ENCODE peak calls at places on chromosome 9, in six cellular contexts. F is cardiac muscle cell; U is CD8-positive, alpha-beta memory T cell; K is ovary; N is naive thymus-derived CD4-positive, alpha-beta T cell; D is tibial artery. P is an unnamed sample.

GRCh38 chr9:100601216-100601615 is 23.3 kb downstream of the CAVIN4 start:
- DNase-seq in F (peak; percentile 73), U (peak; percentile 22), K (no peak), N (peak; percentile 24), D (no peak), P (no peak)

GRCh38 chr9:69645488-69645887 is 26.7 kb downstream of the APBA1 start:
- DNase-seq in F (no peak), U (no peak), K (no peak), N (no peak), D (no peak), P (no peak)

GRCh38 chr9:68750786-68751185 is 45.7 kb downstream of the PIP5K1B start:
- DNase-seq in F (no peak), U (no peak), K (no peak), N (no peak), D (no peak), P (no peak)

GRCh38 chr9:111287127-111287526 is 42.9 kb downstream of the OR2K2 start:
- DNase-seq in F (peak; percentile 64), U (no peak), K (no peak), N (no peak), D (no peak), P (no peak)

GRCh38 chr9:89923961-89924504 is 319.2 kb downstream of the GADD45G start:
- DNase-seq in F (no peak), U (no peak), K (peak; percentile 36), N (no peak), D (no peak), P (no peak)

GRCh38 chr9:36011379-36011778 is 25.3 kb upstream of the RECK start:
- DNase-seq in F (peak; percentile 20), U (no peak), K (no peak), N (no peak), D (no peak), P (no peak)

GRCh38 chr9:86022687-86023266 is 76.6 kb downstream of the GOLM1 start:
- DNase-seq in F (peak; percentile 19), U (peak; percentile 22), K (no peak), N (peak; percentile 1), D (no peak), P (no peak)

GRCh38 chr9:36995927-36996471 is 38.1 kb downstream of the PAX5 start:
- DNase-seq in F (peak; percentile 81), U (peak; percentile 45), K (no peak), N (peak; percentile 51), D (no peak), P (peak; percentile 63)

GRCh38 chr9:130535818-130536521 is 43.4 kb upstream of the FUBP3 start:
- DNase-seq in F (peak; percentile 62), U (no peak), K (no peak), N (no peak), D (no peak), P (no peak)

GRCh38 chr9:124196814-124197176 is 61.0 kb upstream of the NEK6 start:
- DNase-seq in F (no peak), U (no peak), K (no peak), N (no peak), D (no peak), P (no peak)

GRCh38 chr9:90099262-90099982 is 494.6 kb downstream of the GADD45G start:
- DNase-seq in F (peak; percentile 44), U (no peak), K (no peak), N (no peak), D (no peak), P (peak; percentile 48)

GRCh38 chr9:133876836-133877235 is 115.3 kb downstream of the VAV2 start:
- DNase-seq in F (no peak), U (no peak), K (no peak), N (no peak), D (no peak), P (no peak)

GRCh38 chr9:36063804-36064447 is 27.2 kb downstream of the RECK start:
- DNase-seq in F (peak; percentile 69), U (no peak), K (no peak), N (no peak), D (no peak), P (no peak)

GRCh38 chr9:130128251-130128650 is 44.0 kb upstream of the NCS1 start:
- DNase-seq in F (peak; percentile 29), U (peak; percentile 83), K (no peak), N (peak; percentile 85), D (no peak), P (no peak)

GRCh38 chr9:109331353-109331752 is 10.5 kb upstream of the EPB41L4B start:
- DNase-seq in F (peak; percentile 81), U (no peak), K (peak; percentile 78), N (no peak), D (no peak), P (no peak)

GRCh38 chr9:88915916-88916315 is 75.4 kb upstream of the S1PR3 start:
- DNase-seq in F (no peak), U (no peak), K (no peak), N (no peak), D (no peak), P (no peak)

GRCh38 chr9:91141407-91141973 is 220.2 kb downstream of the AUH start:
- DNase-seq in F (no peak), U (no peak), K (no peak), N (no peak), D (no peak), P (no peak)

GRCh38 chr9:87054999-87055686 is 107.8 kb upstream of the GAS1 start:
- DNase-seq in F (peak; percentile 62), U (no peak), K (no peak), N (no peak), D (no peak), P (no peak)

GRCh38 chr9:85332487-85332886 is 409.3 kb downstream of the AGTPBP1 start:
- DNase-seq in F (no peak), U (no peak), K (no peak), N (no peak), D (no peak), P (no peak)

GRCh38 chr9:100428871-100429654 is 2.1 kb downstream of the MSANTD3 start:
- DNase-seq in F (peak; percentile 98), U (no peak), K (no peak), N (no peak), D (peak; percentile 48), P (peak; percentile 91)

GRCh38 chr9:77417570-77417969 is 230.6 kb downstream of the GNA14 start:
- DNase-seq in F (peak; percentile 84), U (no peak), K (no peak), N (no peak), D (no peak), P (no peak)

GRCh38 chr9:72954431-72955420 is 1.9 kb upstream of the ALDH1A1 start:
- DNase-seq in F (peak; percentile 57), U (no peak), K (peak; percentile 44), N (no peak), D (peak; percentile 52), P (no peak)

GRCh38 chr9:125971895-125972729 is 224.9 kb downstream of the PBX3 start:
- DNase-seq in F (no peak), U (no peak), K (no peak), N (no peak), D (no peak), P (no peak)

GRCh38 chr9:110015759-110016158 is 192.2 kb downstream of the C9orf152 start:
- DNase-seq in F (peak; percentile 59), U (no peak), K (no peak), N (no peak), D (no peak), P (no peak)

GRCh38 chr9:92978345-92978875 is 31.1 kb downstream of the FGD3 start:
- DNase-seq in F (no peak), U (no peak), K (no peak), N (no peak), D (no peak), P (no peak)
- H3K9me3 ChIP-seq in F (no peaks in the 10 kb centered on the region), U (no peaks in the 10 kb centered on the region), K (no peaks in the 10 kb centered on the region), N (no peaks in the 10 kb centered on the region), D (no peaks in the 10 kb centered on the region), P (no peaks in the 10 kb centered on the region)

GRCh38 chr9:108325406-108325805 is 530.4 kb downstream of the ACTL7B start:
- DNase-seq in F (no peak), U (no peak), K (no peak), N (no peak), D (no peak), P (no peak)
- H3K9me3 ChIP-seq in F (no peaks in the 10 kb centered on the region), U (no peaks in the 10 kb centered on the region), K (no peaks in the 10 kb centered on the region), N (peaks cover 6% of the 10 kb centered on the region), D (peaks cover 23% of the 10 kb centered on the region), P (no peaks in the 10 kb centered on the region)

DNA sequence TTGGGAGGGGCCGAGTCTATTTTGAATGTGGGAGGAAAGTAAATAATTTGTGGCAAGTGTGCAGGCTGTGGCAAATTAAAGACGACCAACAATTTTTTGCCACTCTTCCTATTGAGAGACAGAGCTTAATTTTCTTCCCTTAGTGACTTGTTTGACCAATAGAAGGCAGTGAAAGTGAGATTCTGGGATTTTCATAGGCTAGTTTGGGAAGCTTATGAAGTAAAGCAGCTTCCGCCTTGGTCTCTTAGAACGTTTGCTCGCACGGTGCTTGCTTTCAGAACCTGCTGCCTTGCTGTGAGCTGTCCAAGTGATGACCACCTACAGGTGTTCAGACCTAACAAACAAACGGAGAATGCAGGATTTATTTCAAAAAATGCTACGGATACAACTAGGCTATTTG is 6.7 kb upstream of the OR1N2 start:
- DNase-seq in F (no peak), U (no peak), K (no peak), N (no peak), D (no peak), P (no peak)
- H3K9me3 ChIP-seq in F (no peaks in the 10 kb centered on the region), U (no peaks in the 10 kb centered on the region), K (no peaks in the 10 kb centered on the region), N (no peaks in the 10 kb centered on the region), D (peaks cover 7% of the 10 kb centered on the region), P (no peaks in the 10 kb centered on the region)

GRCh38 chr9:5708414-5708813 is 79.5 kb downstream of the RIC1 start:
- DNase-seq in F (no peak), U (no peak), K (no peak), N (no peak), D (no peak), P (no peak)
- H3K9me3 ChIP-seq in F (no peaks in the 10 kb centered on the region), U (peaks cover 4% of the 10 kb centered on the region), K (no peaks in the 10 kb centered on the region), N (peaks cover 5% of the 10 kb centered on the region), D (peaks cover 12% of the 10 kb centered on the region), P (peaks cover 5% of the 10 kb centered on the region)

DNA sequence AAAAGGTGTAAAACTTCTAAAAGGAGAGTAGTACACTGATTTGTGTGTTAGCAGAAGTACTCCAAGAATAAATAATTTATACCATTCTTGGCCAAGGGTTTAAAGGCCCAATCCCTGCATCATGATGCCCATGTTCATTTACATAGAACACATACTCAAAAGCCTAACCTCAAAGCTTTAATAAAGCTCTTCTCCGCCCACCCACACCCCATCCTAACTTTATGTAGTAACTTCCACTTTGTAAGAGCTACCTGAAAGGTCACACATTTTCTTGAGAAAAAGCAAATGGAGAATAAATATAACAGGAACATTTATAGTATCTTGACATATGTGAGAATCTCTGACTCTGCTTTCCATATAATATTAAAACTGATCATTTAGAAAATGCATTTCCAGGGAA is 148.8 kb upstream of the FREM1 start:
- DNase-seq in F (no peak), U (no peak), K (no peak), N (no peak), D (no peak), P (no peak)
- H3K9me3 ChIP-seq in F (no peaks in the 10 kb centered on the region), U (no peaks in the 10 kb centered on the region), K (no peaks in the 10 kb centered on the region), N (no peaks in the 10 kb centered on the region), D (no peaks in the 10 kb centered on the region), P (no peaks in the 10 kb centered on the region)